ENCODE peak calls at places on chromosomes 6 and 20, in four cellular contexts. F is mammary epithelial cell, I is IMR-90, Z is prostate gland. B is an unnamed sample. For H3K4me1, the result is how much of the 10 kb centered on the place peaks cover.

GRCh38 chr6:138588805-138589434 is 89.6 kb upstream of the NHSL1 start:
- DNase-seq in F (peak), Z (peak), I (peak), B (peak)

GRCh38 chr6:142280265-142280664 is 21.5 kb upstream of the ADGRG6 start:
- DNase-seq in F (no peak), I (no peak), Z (no peak), B (no peak)

GRCh38 chr20:59958626-59959025 is 403 bp downstream of the CDH26 start:
- DNase-seq in F (no peak), Z (no peak), I (no peak), B (no peak)

GRCh38 chr6:126107475-126108121 is 121.3 kb downstream of the TRMT11 start:
- DNase-seq in F (no peak), I (no peak), Z (no peak), B (no peak)

GRCh38 chr20:32249030-32249738 is 28.3 kb upstream of the KIF3B start:
- DNase-seq in Z (no peak), F (no peak), I (no peak), B (no peak)

GRCh38 chr6:100663219-100663863 is 198.6 kb upstream of the SIM1 start:
- DNase-seq in I (peak), Z (no peak), F (peak), B (no peak)

GRCh38 chr6:11056871-11057270 is 12.8 kb upstream of the ELOVL2 start:
- DNase-seq in Z (no peak), I (no peak), F (no peak), B (no peak)

GRCh38 chr20:3339076-3339475 is 68.4 kb downstream of the DNAAF9 start:
- DNase-seq in F (no peak), Z (no peak), I (peak), B (no peak)

GRCh38 chr6:92263864-92264263 is 1155.5 kb downstream of the EPHA7 start:
- DNase-seq in I (no peak), F (no peak), Z (no peak), B (no peak)

GRCh38 chr6:32954983-32955802 is 2.3 kb upstream of the HLA-DMA start:
- DNase-seq in F (peak), I (peak), Z (no peak), B (peak)

GRCh38 chr6:15763827-15764226 is 101.0 kb upstream of the DTNBP1 start:
- DNase-seq in I (peak), Z (no peak), F (no peak), B (no peak)

GRCh38 chr6:127023001-127023778 is 95.3 kb upstream of the RSPO3 start:
- DNase-seq in I (no peak), F (no peak), Z (no peak), B (no peak)

GRCh38 chr20:1905693-1906092 is 10.5 kb downstream of the SIRPA start:
- DNase-seq in Z (no peak), I (no peak), F (no peak), B (no peak)

GRCh38 chr6:118739976-118740771 is 88.8 kb upstream of the CEP85L start:
- DNase-seq in F (peak), Z (no peak), I (peak), B (peak)

GRCh38 chr6:24799541-24799915 is 811 bp upstream of the ARMH2 start:
- DNase-seq in Z (no peak), F (no peak), I (no peak), B (no peak)

GRCh38 chr6:24807584-24807983 is 8.9 kb upstream of the ARMH2 start:
- DNase-seq in F (no peak), I (no peak), Z (no peak), B (no peak)

GRCh38 chr6:24797596-24798216 is 1.0 kb downstream of the ARMH2 start:
- DNase-seq in I (no peak), Z (no peak), F (no peak), B (no peak)

GRCh38 chr6:24798740-24799540 is at the start of gene ARMH2:
- DNase-seq in Z (no peak), I (peak), F (no peak), B (no peak)

GRCh38 chr6:24802271-24803059 is 3.7 kb upstream of the ARMH2 start:
- DNase-seq in F (peak), Z (no peak), I (peak), B (no peak)
- H3K4me3 ChIP-seq in F (no peak), Z (no peak), I (no peak), B (no peak)

DNA sequence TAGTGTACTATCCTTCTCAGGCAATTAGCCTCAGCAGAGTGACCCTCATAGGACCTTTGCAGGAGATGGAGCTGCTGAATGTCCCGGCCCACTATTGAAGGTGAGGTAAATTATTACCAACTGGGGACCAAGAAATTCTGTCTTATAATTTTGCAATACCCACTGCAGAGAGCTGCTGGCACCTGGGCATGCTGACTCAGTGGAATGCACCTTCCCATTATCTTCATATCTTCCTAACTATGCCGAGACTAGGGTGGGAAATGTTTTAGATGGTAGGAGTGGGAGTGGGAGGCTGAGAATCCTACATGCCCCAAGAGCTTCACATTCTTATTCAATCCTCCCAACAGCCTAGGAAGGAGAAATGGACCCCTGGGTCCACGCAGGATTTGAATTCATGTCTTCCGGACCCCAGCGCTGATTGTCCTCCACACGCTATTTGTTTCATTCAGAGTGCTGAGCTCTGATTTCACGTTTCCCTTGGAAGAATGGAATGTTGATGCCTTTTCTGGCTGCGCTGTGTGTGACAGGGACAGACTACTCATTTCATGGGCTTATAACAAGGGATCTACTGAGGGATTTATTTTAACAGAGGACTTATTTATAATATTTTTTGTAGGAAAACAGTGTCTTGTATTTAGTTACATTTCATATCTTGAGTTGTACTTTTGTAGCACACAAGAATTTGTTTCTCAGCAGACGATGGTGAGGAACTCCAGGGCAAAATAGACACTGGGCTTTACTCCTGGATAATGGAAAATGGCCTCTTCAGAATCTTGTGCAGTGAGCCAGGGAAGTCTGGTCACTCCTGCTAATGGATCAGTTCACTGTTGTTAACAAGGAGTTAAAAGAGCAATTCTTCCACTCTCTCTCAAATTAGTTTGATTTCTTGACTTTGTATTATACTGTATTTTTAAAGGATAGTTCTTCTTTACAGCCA is 66.4 kb downstream of the FYN start:
- DNase-seq in F (peak), Z (no peak), I (no peak), B (no peak)
- H3K4me1 ChIP-seq in F (under half), Z (under half), I (under half), B (under half)

DNA sequence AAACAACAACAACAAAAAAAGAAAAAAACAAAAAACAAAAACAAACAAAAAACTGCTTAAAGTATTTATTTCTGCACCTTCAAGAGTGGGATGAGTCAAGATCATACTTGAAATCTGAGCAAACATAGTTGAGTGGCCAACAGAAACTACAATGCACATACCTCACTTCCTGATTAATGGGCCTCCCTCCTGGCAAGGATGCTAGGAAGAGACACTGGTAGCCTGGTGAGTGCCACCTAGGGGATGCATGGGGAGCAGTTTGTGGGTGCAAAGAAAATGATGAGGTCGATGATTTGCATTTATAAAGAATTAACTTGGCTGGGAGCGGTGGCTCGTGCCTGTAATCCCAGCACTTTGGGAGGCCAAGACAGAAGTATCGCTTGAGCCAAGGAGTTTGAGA is 808.1 kb downstream of the MAFB start:
- DNase-seq in I (no peak), Z (no peak), F (peak), B (no peak)
- TF ChIP-seq CTCF in I (no peak), Z (no peak), F (peak), B (peak)

DNA sequence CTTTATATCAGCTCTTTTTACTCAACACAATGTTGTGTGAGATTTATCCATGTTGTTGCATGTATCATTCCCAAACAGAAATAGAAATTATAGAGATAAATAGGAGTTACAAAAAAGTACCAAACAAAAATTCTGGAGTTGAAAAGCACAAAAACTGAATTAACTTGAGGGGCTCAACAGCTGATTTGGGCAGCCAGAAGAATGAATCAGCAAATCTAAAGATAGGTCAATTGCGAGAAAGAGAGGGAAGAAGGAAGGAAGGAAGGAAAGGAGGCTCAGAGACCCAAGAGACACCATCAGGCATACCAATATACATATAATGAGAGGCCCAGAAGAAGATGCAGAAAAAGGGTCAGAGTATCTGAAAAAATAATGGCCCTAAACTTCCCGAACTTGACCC is 98.9 kb downstream of the ATG5 start:
- DNase-seq in Z (no peak), I (no peak), F (no peak), B (no peak)
- H3K4me3 ChIP-seq in Z (no peak), I (no peak), F (no peak), B (no peak)

GRCh38 chr20:54113553-54113952 is 43.2 kb upstream of the BCAS1 start:
- DNase-seq in I (no peak), Z (no peak), F (no peak), B (no peak)
- H3K4me1 ChIP-seq in I (under half), Z (under half), F (under half), B (under half)

B was measured in BE2C.